ENCODE peak calls at places on chromosomes 4 and X, in seven cellular contexts. A is fibroblast of mammary gland; F is Daoy; Y is NCI-H187; U is CD8-positive, alpha-beta memory T cell; V is osteocyte; J is amygdala. H is an unnamed sample.

GRCh38 chrX:131595120-131595519 is 51.2 kb downstream of the OR13H1 start:
- DNase-seq in A (peak), F (peak), Y (no peak), U (no peak), V (no peak), J (no peak), H (no peak)

GRCh38 chr4:123104275-123104674 is 181.9 kb upstream of the NUDT6 start:
- DNase-seq in A (peak), F (no peak), Y (no peak), U (no peak), V (no peak), J (no peak), H (no peak)

GRCh38 chr4:158965208-158965607 is 137.7 kb upstream of the RAPGEF2 start:
- DNase-seq in A (no peak), F (no peak), Y (no peak), U (no peak), V (no peak), J (no peak), H (no peak)

GRCh38 chr4:181261279-181261678 is 981.9 kb upstream of the TENM3 start:
- DNase-seq in A (peak), F (peak), Y (no peak), U (no peak), V (no peak), J (no peak), H (no peak)

GRCh38 chr4:20520901-20521300 is 179.4 kb upstream of the PACRGL start:
- DNase-seq in A (peak), F (peak), Y (no peak), U (no peak), V (no peak), J (no peak), H (no peak)

GRCh38 chr4:628821-629635 is 3.7 kb downstream of the PDE6B start:
- DNase-seq in A (no peak), F (no peak), Y (no peak), U (peak), V (no peak), J (no peak), H (no peak)

GRCh38 chr4:23979534-23979933 is 89.7 kb upstream of the PPARGC1A start:
- DNase-seq in A (no peak), F (no peak), Y (no peak), U (no peak), V (no peak), J (no peak), H (no peak)

GRCh38 chr4:14399919-14400706 is 602.2 kb upstream of the CPEB2 start:
- DNase-seq in A (peak), F (no peak), Y (no peak), U (no peak), V (no peak), J (no peak), H (no peak)

GRCh38 chr4:3302164-3302785 is 9.5 kb downstream of the RGS12 start:
- DNase-seq in A (no peak), F (no peak), Y (no peak), U (peak), V (no peak), J (no peak), H (no peak)

GRCh38 chr4:152479428-152480026 is 56.4 kb downstream of the FBXW7 start:
- DNase-seq in A (peak), F (no peak), Y (no peak), U (no peak), V (no peak), J (no peak), H (no peak)

GRCh38 chr4:83917572-83917971 is 381.7 kb downstream of the GPAT3 start:
- DNase-seq in A (peak), F (peak), Y (no peak), U (no peak), V (no peak), J (no peak), H (no peak)

GRCh38 chr4:20809796-20810195 is 109.5 kb downstream of the PACRGL start:
- DNase-seq in A (no peak), F (no peak), Y (no peak), U (no peak), V (no peak), J (no peak), H (no peak)

GRCh38 chr4:48816971-48817370 is 13.9 kb upstream of the OCIAD1 start:
- DNase-seq in A (no peak), F (no peak), Y (no peak), U (no peak), V (no peak), J (no peak), H (no peak)

GRCh38 chr4:158613046-158613445 is 58.6 kb downstream of the C4orf46 start:
- DNase-seq in A (no peak), F (no peak), Y (no peak), U (no peak), V (no peak), J (no peak), H (no peak)